ENCODE peak calls at places on chromosomes 5 and 9, in four cellular contexts. Q is tibial artery, F is GM10248, C is AG09319. W is an unnamed sample.

GRCh38 chr9:35659340-35659739 is 1.2 kb downstream of the CCDC107 start:
- DNase-seq in Q (peak), F (no peak), C (no peak), W (no peak)

GRCh38 chr5:16573401-16573800 is 43.4 kb downstream of the RETREG1 start:
- DNase-seq in Q (no peak), F (no peak), C (no peak), W (no peak)

GRCh38 chr5:112655513-112655912 is 82.2 kb upstream of the APC start:
- DNase-seq in Q (no peak), F (no peak), C (no peak), W (no peak)

GRCh38 chr5:77302247-77302646 is 91.8 kb downstream of the PDE8B start:
- DNase-seq in Q (no peak), F (no peak), C (no peak), W (no peak)

GRCh38 chr5:21154526-21154925 is 1166.5 kb upstream of the CDH18 start:
- DNase-seq in Q (no peak), F (no peak), C (no peak), W (no peak)

GRCh38 chr5:64666058-64666457 is 24.2 kb upstream of the SHISAL2B start:
- DNase-seq in Q (no peak), F (no peak), C (no peak), W (no peak)

GRCh38 chr9:109813310-109813709 is 33.3 kb downstream of the PALM2AKAP2 start:
- DNase-seq in Q (no peak), F (no peak), C (no peak), W (no peak)

GRCh38 chr5:392431-392988 is 50.5 kb upstream of the EXOC3 start:
- DNase-seq in Q (peak), F (peak), C (no peak), W (no peak)

GRCh38 chr5:129593525-129593924 is 133.4 kb downstream of the ADAMTS19 start:
- DNase-seq in Q (no peak), F (no peak), C (no peak), W (peak)

GRCh38 chr5:72363146-72363802 is 43.1 kb downstream of the PTCD2 start:
- DNase-seq in Q (no peak), F (no peak), C (peak), W (no peak)

GRCh38 chr5:159972538-159973362 is 36.2 kb upstream of the TTC1 start:
- DNase-seq in Q (no peak), F (no peak), C (no peak), W (no peak)

GRCh38 chr9:133188843-133189180 is 20.2 kb downstream of the OBP2B start:
- DNase-seq in Q (no peak), F (no peak), C (no peak), W (no peak)

GRCh38 chr5:110441035-110441434 is 285.4 kb downstream of the TMEM232 start:
- DNase-seq in Q (no peak), F (peak), C (peak), W (peak)

GRCh38 chr5:99248066-99248465 is 319.3 kb upstream of the CHD1 start:
- DNase-seq in Q (no peak), F (no peak), C (no peak), W (no peak)

GRCh38 chr9:12748016-12748415 is 26.8 kb upstream of the LURAP1L start:
- DNase-seq in Q (no peak), F (no peak), C (no peak), W (no peak)

GRCh38 chr9:113616116-113616515 is 152.6 kb downstream of the RGS3 start:
- DNase-seq in Q (no peak), F (no peak), C (no peak), W (no peak)

GRCh38 chr9:33498387-33498786 is 24.7 kb upstream of the NOL6 start:
- DNase-seq in Q (no peak), F (no peak), C (no peak), W (no peak)

GRCh38 chr5:154962494-154962893 is 21.6 kb downstream of the MRPL22 start:
- DNase-seq in Q (no peak), F (peak), C (no peak), W (no peak)

W was measured in SK-N-DZ.